ENCODE peak calls at places on chromosome 19, in four cellular contexts. I, G, X and S are unnamed samples.
A peak's percentile ranks its signal among the peaks of the same experiment; 100 is the strongest.

GRCh38 chr19:6273701-6274601 is 5.8 kb downstream of the MLLT1 start:
- DNase-seq in G (peak; percentile 89), I (no peak), X (peak; percentile 24), S (peak; percentile 48)

GRCh38 chr19:14434543-14435319 is 1.6 kb downstream of the PKN1 start:
- DNase-seq in I (no peak), G (peak; percentile 72), X (no peak), S (peak; percentile 54)

GRCh38 chr19:40604647-40605200 is 3.6 kb downstream of the LTBP4 start:
- DNase-seq in G (no peak), X (no peak), I (no peak), S (peak; percentile 21)

GRCh38 chr19:4639531-4640246 is 373 bp downstream of the TNFAIP8L1 start:
- DNase-seq in G (peak; percentile 62), I (no peak), X (no peak), S (no peak)

GRCh38 chr19:38713227-38713649 is 31.0 kb downstream of the CAPN12 start:
- DNase-seq in I (no peak), X (no peak), G (no peak), S (no peak)

GRCh38 chr19:4139614-4140236 is 13.7 kb upstream of the CREB3L3 start:
- DNase-seq in X (peak; percentile 91), G (peak; percentile 58), I (peak; percentile 48), S (peak; percentile 85)

GRCh38 chr19:16588824-16589577 is 16.8 kb upstream of the SLC35E1 start:
- DNase-seq in G (no peak), X (no peak), I (no peak), S (no peak)

GRCh38 chr19:4343845-4344713 is 717 bp downstream of the MPND start:
- DNase-seq in X (no peak), I (no peak), G (no peak), S (no peak)

GRCh38 chr19:31974290-31974689 is 371.1 kb upstream of the ZNF507 start:
- DNase-seq in X (no peak), G (no peak), I (no peak), S (no peak)

GRCh38 chr19:34806976-34807860 is 34.2 kb upstream of the ZNF599 start:
- DNase-seq in G (no peak), X (no peak), I (no peak), S (peak; percentile 16)

GRCh38 chr19:42178791-42179500 is 38.5 kb downstream of the DEDD2 start:
- DNase-seq in X (peak; percentile 52), G (no peak), I (no peak), S (peak; percentile 37)

GRCh38 chr19:42250666-42251531 is 4.0 kb downstream of the ERF start:
- DNase-seq in I (no peak), G (no peak), X (no peak), S (no peak)

GRCh38 chr19:23070353-23070781 is 46.5 kb upstream of the ZNF730 start:
- DNase-seq in I (no peak), X (no peak), G (no peak), S (peak; percentile 31)

GRCh38 chr19:52296400-52296772 is 583 bp upstream of the ZNF480 start:
- DNase-seq in I (no peak), G (peak; percentile 6), X (peak; percentile 9), S (no peak)

GRCh38 chr19:23393121-23393520 is 2.1 kb downstream of the ZNF91 start:
- DNase-seq in G (no peak), I (no peak), X (no peak), S (no peak)

GRCh38 chr19:35755550-35756371 is 1.1 kb downstream of the HSPB6 start:
- DNase-seq in I (no peak), G (no peak), X (no peak), S (no peak)

GRCh38 chr19:13909430-13909829 is 3.4 kb downstream of the CC2D1A start:
- DNase-seq in I (no peak), G (no peak), X (no peak), S (no peak)

GRCh38 chr19:14818588-14818987 is 16.4 kb downstream of the OR7A5 start:
- DNase-seq in I (no peak), X (no peak), G (no peak), S (no peak)

GRCh38 chr19:2988568-2988967 is 11.2 kb downstream of the TLE6 start:
- DNase-seq in X (no peak), G (no peak), I (no peak), S (no peak)

GRCh38 chr19:3292958-3293529 is 68.6 kb downstream of the CELF5 start:
- DNase-seq in I (no peak), X (no peak), G (peak; percentile 39), S (no peak)

GRCh38 chr19:28883241-28883693 is 329.7 kb downstream of the UQCRFS1 start:
- DNase-seq in X (no peak), I (no peak), G (no peak), S (no peak)

GRCh38 chr19:28330831-28331230 is 882.1 kb downstream of the UQCRFS1 start:
- DNase-seq in X (no peak), G (no peak), I (no peak), S (no peak)

GRCh38 chr19:52640916-52641315 is 2.8 kb upstream of the ZNF83 start:
- DNase-seq in I (no peak), G (no peak), X (no peak), S (peak; percentile 72)

GRCh38 chr19:5054551-5055456 is 85.9 kb downstream of the KDM4B start:
- DNase-seq in I (no peak), X (no peak), G (no peak), S (no peak)

GRCh38 chr19:55642153-55643002 is 1.1 kb upstream of the ZNF581 start:
- DNase-seq in I (no peak), X (no peak), G (no peak), S (no peak)

GRCh38 chr19:16285769-16286564 is 38.7 kb upstream of the KLF2 start:
- DNase-seq in G (no peak), X (no peak), I (no peak), S (peak; percentile 6)

GRCh38 chr19:38245826-38246498 is 10.2 kb downstream of the PPP1R14A start:
- DNase-seq in X (no peak), I (no peak), G (no peak), S (no peak)

GRCh38 chr19:7645656-7646425 is 8.9 kb downstream of the STXBP2 start:
- DNase-seq in G (no peak), I (no peak), X (no peak), S (no peak)

GRCh38 chr19:42512743-42513304 is 15.5 kb downstream of the CEACAM1 start:
- DNase-seq in I (peak; percentile 71), X (no peak), G (no peak), S (no peak)

GRCh38 chr19:8512991-8513686 is 828 bp downstream of the ZNF414 start:
- DNase-seq in I (no peak), X (peak; percentile 9), G (no peak), S (no peak)

GRCh38 chr19:31674503-31675186 is 325.4 kb upstream of the TSHZ3 start:
- DNase-seq in X (no peak), I (no peak), G (no peak), S (no peak)

GRCh38 chr19:14337510-14337909 is 43.7 kb upstream of the ADGRE5 start:
- DNase-seq in X (peak; percentile 83), G (no peak), I (no peak), S (peak; percentile 83)

GRCh38 chr19:4976412-4977298 is 7.7 kb downstream of the KDM4B start:
- DNase-seq in X (peak; percentile 66), G (peak; percentile 53), I (no peak), S (no peak)

GRCh38 chr19:38270587-38271167 is 6.3 kb downstream of the SPINT2 start:
- DNase-seq in X (no peak), I (no peak), G (no peak), S (peak; percentile 74)

GRCh38 chr19:36421749-36422481 is 3.5 kb upstream of the ZFP82 start:
- DNase-seq in G (no peak), X (no peak), I (no peak), S (no peak)

DNA sequence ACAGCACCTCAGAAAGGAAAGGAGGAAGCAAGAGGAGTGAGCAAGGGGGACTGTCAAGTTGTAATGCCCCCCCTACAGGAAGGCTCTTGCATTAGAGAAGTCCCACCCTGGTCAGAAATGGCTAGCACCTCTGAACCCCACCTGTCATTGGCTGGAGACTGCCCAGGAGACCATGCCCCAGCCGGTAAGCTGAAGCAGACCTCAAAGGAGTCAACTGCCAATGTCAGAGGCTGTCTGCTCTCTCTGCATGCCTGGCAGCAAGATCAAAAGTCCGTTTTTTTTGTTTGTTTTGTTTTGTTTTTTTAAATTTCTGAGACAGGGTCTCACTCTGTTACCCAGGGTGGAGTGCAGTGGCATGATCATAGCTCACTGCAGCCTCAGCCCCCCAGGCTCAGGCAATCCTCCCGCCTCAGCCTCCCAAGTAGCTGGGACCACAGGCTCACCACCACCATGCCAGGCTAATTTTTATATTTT is 8.1 kb upstream of the BCL3 start:
- DNase-seq in G (peak; percentile 83), X (no peak), I (no peak), S (peak; percentile 49)
- TF ChIP-seq TARDBP in G (no peak), X (no peak), I (no peak), S (no peak)

GRCh38 chr19:50415661-50416033 is 3.1 kb upstream of the SPIB start:
- DNase-seq in X (no peak), I (peak; percentile 68), G (no peak), S (peak; percentile 85)
- TF ChIP-seq TARDBP in X (no peak), I (peak; percentile 44), G (no peak), S (no peak)

GRCh38 chr19:30229524-30230174 is 142.5 kb upstream of the ZNF536 start:
- DNase-seq in X (peak; percentile 51), I (no peak), G (no peak), S (no peak)

GRCh38 chr19:30227661-30228112 is 144.5 kb upstream of the ZNF536 start:
- DNase-seq in G (peak; percentile 17), X (peak; percentile 69), I (no peak), S (peak; percentile 71)

GRCh38 chr19:30227071-30227621 is 145.0 kb upstream of the ZNF536 start:
- DNase-seq in X (no peak), I (no peak), G (no peak), S (no peak)

GRCh38 chr19:30228726-30229523 is 143.3 kb upstream of the ZNF536 start:
- DNase-seq in I (no peak), G (no peak), X (no peak), S (no peak)

DNA sequence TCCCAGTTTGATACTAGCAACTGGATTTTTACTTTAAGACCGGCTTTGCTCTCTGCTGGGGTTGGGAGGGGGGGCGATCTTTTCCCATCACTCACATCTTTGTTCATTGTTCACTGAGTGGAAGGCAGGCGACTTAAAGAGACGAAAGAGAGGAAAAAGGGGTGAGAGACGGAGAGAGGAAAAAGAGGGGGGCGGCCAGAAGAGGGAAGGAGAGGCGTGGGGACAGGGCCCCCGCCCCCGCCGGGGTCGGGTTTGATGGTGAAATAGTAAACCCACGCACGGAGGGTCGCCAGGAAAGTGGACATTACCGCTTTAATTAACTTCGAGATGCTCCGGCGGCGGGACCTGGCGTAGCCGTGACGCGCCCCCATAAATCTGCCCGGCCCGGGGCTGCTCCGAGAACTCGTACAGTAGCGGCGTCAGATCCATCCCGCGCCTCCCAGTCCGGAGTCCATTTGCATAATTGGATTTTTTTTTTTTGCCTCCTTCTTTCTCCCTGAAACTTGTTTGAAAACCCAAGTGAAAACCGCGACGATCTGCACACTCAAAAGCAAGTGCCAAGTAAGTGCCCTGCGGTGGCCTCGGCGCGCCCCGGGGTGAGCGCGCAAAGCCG is 144.0 kb upstream of the ZNF536 start:
- DNase-seq in I (no peak), X (peak; percentile 39), G (no peak), S (no peak)
- TF ChIP-seq TARDBP in I (no peak), X (no peak), G (no peak), S (no peak)

GRCh38 chr19:47020132-47020805 is 632 bp downstream of the NPAS1 start:
- DNase-seq in X (no peak), I (no peak), G (no peak), S (no peak)

GRCh38 chr19:47020992-47021496 is 1.4 kb downstream of the NPAS1 start:
- DNase-seq in G (no peak), X (no peak), I (no peak), S (peak; percentile 37)

GRCh38 chr19:47022140-47022536 is 2.5 kb downstream of the NPAS1 start:
- DNase-seq in I (no peak), X (no peak), G (no peak), S (no peak)

GRCh38 chr19:47022541-47023447 is 3.2 kb downstream of the NPAS1 start:
- DNase-seq in I (no peak), G (no peak), X (no peak), S (no peak)

GRCh38 chr19:47021536-47022139 is 2.0 kb downstream of the NPAS1 start:
- DNase-seq in X (no peak), G (no peak), I (no peak), S (peak; percentile 46)
- TF ChIP-seq TARDBP in X (no peak), G (no peak), I (no peak), S (no peak)